ENCODE peak calls at places on chromosomes 13 and 19, in seven cellular contexts. F, Y, I, B, T, G and Q are unnamed samples.

GRCh38 chr13:30745917-30746686 is 10.8 kb downstream of the ALOX5AP start:
- DNase-seq in F (no peak), Y (no peak), I (peak), B (peak), T (no peak), G (no peak), Q (no peak)

GRCh38 chr19:990119-990571 is 6.0 kb downstream of the WDR18 start:
- DNase-seq in F (no peak), Y (no peak), I (no peak), B (no peak), T (no peak), G (no peak), Q (no peak)

GRCh38 chr19:31943305-31943704 is 402.1 kb upstream of the ZNF507 start:
- DNase-seq in F (no peak), Y (no peak), I (peak), B (no peak), T (no peak), G (no peak), Q (no peak)

GRCh38 chr19:5949792-5950305 is 28.1 kb downstream of the RANBP3 start:
- DNase-seq in F (no peak), Y (no peak), I (no peak), B (no peak), T (no peak), G (no peak), Q (no peak)

GRCh38 chr13:110651271-110651670 is 35.9 kb downstream of the NAXD start:
- DNase-seq in F (no peak), Y (no peak), I (no peak), B (no peak), T (no peak), G (no peak), Q (no peak)

GRCh38 chr19:6825076-6825774 is 52.7 kb downstream of the VAV1 start:
- DNase-seq in F (no peak), Y (no peak), I (no peak), B (no peak), T (no peak), G (no peak), Q (no peak)

GRCh38 chr13:25069911-25070310 is 26.0 kb upstream of the PABPC3 start:
- DNase-seq in F (no peak), Y (no peak), I (no peak), B (no peak), T (no peak), G (no peak), Q (no peak)

GRCh38 chr13:113061796-113062425 is 43.7 kb upstream of the F7 start:
- DNase-seq in F (no peak), Y (no peak), I (no peak), B (no peak), T (no peak), G (no peak), Q (no peak)

GRCh38 chr13:109096101-109096500 is 466.7 kb downstream of the MYO16 start:
- DNase-seq in F (no peak), Y (no peak), I (no peak), B (no peak), T (no peak), G (no peak), Q (no peak)

GRCh38 chr13:112733661-112734379 is 44.0 kb downstream of the ATP11A start:
- DNase-seq in F (no peak), Y (no peak), I (peak), B (no peak), T (no peak), G (peak), Q (no peak)

GRCh38 chr13:20331419-20331818 is 99.3 kb upstream of the GJB6 start:
- DNase-seq in F (no peak), Y (no peak), I (no peak), B (no peak), T (no peak), G (no peak), Q (no peak)

GRCh38 chr13:25966086-25966485 is 85.7 kb downstream of the SHISA2 start:
- DNase-seq in F (no peak), Y (no peak), I (no peak), B (no peak), T (no peak), G (no peak), Q (no peak)

GRCh38 chr13:112209266-112209665 is 142.3 kb downstream of the SOX1 start:
- DNase-seq in F (no peak), Y (no peak), I (no peak), B (no peak), T (no peak), G (no peak), Q (no peak)

DNA sequence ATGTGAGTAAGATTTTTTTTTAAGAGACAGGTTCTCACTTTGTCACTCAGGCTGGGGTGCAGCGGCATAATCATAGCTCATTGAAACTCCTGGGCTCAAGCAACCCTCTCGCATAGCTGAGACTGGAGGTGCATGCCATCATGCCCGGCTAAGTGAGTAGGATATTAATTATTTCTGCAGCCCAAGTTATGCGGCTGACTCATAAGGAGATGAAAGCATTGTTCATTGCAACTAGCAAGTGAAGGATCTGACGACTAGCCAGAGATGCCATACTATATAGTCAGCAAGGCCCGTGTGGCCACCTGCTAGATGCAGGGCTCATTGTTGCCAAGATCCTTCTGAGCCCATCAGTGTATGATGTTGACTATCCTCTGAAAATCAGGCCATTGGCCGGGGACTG is 45.2 kb downstream of the ABCC4 start:
- DNase-seq in F (peak), Y (no peak), I (no peak), B (peak), T (no peak), G (no peak), Q (peak)
- TF ChIP-seq SIN3A in F (peak), Y (no peak), I (no peak), B (no peak), T (no peak), G (no peak), Q (no peak)

GRCh38 chr19:2233601-2234280 is 2.4 kb downstream of the PLEKHJ1 start:
- DNase-seq in F (no peak), Y (no peak), I (no peak), B (no peak), T (no peak), G (no peak), Q (no peak)

GRCh38 chr19:2235026-2235395 is 1.1 kb downstream of the PLEKHJ1 start:
- DNase-seq in F (no peak), Y (no peak), I (no peak), B (no peak), T (no peak), G (no peak), Q (no peak)

GRCh38 chr19:2237051-2237868 is 636 bp downstream of the SF3A2 start:
- DNase-seq in F (no peak), Y (no peak), I (no peak), B (no peak), T (no peak), G (no peak), Q (no peak)

GRCh38 chr19:2236285-2237050 is at the start of the genes PLEKHJ1 and SF3A2:
- DNase-seq in F (peak), Y (peak), I (peak), B (peak), T (peak), G (peak), Q (peak)

DNA sequence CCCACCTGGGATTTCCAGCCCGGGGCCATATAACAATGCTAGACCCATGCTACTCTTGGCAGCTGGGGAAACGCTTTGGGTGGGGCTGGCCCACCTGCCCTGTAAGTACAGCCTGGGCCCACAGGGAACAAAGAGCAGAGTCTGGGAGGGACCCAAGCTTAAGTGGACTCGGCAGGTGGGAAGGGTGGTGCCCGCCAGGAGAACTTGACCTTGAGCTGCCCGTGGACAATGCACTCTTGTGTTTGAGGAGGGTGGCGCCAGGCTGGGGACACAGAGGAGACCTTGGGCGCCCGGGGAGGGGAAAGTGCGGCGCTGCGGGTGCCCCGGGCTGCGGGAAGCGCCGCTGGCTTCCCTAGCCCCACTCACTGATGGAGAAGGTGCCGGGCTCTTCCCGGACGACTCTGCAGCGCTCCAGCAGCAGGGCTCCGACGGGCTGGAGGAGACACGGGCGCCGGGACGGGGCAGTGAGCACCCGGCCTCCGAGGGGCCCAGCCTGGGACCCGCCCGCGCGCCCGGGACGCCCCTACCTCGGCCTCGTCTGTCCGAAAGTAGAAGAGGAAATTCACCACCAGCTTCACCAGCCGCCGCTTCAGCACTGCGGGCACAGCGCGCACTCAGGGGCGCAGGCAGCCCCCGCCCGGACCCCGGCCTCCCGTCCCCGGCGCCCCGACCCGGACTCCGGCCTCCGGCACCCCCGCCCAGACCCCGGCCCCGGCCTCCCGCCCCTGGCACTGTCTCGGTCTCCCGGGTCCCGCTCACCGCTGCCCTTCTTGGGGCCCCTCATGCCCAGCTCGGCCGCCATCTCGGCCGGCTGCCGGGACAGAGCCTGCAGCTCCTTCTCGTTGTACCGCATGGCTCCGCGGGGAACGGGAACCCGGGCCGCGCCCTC is 489 bp downstream of the PLEKHJ1 start:
- DNase-seq in F (no peak), Y (no peak), I (peak), B (peak), T (no peak), G (no peak), Q (no peak)
- TF ChIP-seq SIN3A in F (no peak), Y (no peak), I (no peak), B (peak), T (no peak), G (peak), Q (no peak)

GRCh38 chr13:91133941-91134772 is 213.3 kb upstream of the MIR17HG start:
- DNase-seq in F (peak), Y (no peak), I (peak), B (peak), T (no peak), G (peak), Q (peak)
- TF ChIP-seq SIN3A in F (no peak), Y (no peak), I (no peak), B (no peak), T (no peak), G (no peak), Q (no peak)

GRCh38 chr19:54517483-54517882 is 14.9 kb downstream of the LAIR2 start:
- DNase-seq in F (no peak), Y (no peak), I (no peak), B (peak), T (no peak), G (peak), Q (peak)

GRCh38 chr19:54518844-54519243 is 16.2 kb downstream of the LAIR2 start:
- DNase-seq in F (no peak), Y (peak), I (no peak), B (peak), T (no peak), G (peak), Q (peak)

GRCh38 chr19:54515156-54515555 is 12.5 kb downstream of the LAIR2 start:
- DNase-seq in F (no peak), Y (no peak), I (no peak), B (no peak), T (no peak), G (no peak), Q (no peak)
- TF ChIP-seq SIN3A in F (no peak), Y (no peak), I (no peak), B (no peak), T (no peak), G (no peak), Q (no peak)

DNA sequence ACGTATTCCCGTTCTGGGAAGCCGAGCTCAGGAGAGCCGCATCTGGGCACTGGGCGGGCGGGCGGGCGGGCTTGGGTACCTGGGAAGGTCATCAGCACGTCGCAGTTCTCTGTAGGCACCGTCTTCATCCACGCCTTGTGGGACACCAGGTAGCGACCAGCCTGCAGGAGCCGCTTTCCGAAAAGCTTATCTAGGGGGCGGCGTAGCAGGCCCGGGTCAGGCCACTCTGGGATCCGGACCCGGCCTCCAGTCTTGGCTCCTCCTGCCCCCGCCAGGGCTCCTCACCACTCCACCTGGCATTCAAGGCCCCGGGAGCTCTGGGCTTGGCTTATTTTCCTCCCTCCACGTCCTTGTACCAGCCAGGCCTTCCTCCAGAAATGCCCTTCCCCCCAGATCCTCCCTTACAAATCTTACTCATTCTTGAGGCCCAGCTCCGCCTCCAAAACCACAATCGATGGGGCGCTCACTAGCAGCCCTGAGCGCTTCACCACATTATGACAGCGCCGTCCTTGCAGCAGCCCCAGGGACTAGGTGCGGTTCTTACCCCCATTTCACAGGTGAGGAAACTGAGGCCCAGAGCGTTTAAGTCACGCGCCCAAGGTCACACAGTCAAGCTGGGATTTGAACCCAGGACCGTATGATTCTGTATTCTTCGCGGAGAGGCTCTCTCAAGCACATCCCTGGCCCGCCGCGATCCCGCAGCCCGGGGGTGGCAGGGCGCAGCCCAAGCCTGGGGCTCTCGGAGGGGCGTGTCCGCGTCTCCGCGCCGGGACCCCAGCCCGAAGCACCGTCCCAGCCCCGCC is 843 bp downstream of the ANO8 start:
- DNase-seq in F (peak), Y (peak), I (no peak), B (no peak), T (no peak), G (peak), Q (no peak)
- TF ChIP-seq SIN3A in F (no peak), Y (no peak), I (peak), B (no peak), T (no peak), G (peak), Q (no peak)

GRCh38 chr19:51873097-51873496 is 14.7 kb downstream of the ZNF577 start:
- DNase-seq in F (no peak), Y (no peak), I (no peak), B (no peak), T (no peak), G (no peak), Q (no peak)
- TF ChIP-seq SIN3A in F (no peak), Y (no peak), I (no peak), B (no peak), T (no peak), G (no peak), Q (no peak)

GRCh38 chr19:27742041-27742440 is 1470.9 kb downstream of the UQCRFS1 start:
- DNase-seq in F (no peak), Y (no peak), I (no peak), B (no peak), T (no peak), G (no peak), Q (no peak)
- TF ChIP-seq SIN3A in F (no peak), Y (no peak), I (no peak), B (no peak), T (no peak), G (no peak), Q (no peak)

DNA sequence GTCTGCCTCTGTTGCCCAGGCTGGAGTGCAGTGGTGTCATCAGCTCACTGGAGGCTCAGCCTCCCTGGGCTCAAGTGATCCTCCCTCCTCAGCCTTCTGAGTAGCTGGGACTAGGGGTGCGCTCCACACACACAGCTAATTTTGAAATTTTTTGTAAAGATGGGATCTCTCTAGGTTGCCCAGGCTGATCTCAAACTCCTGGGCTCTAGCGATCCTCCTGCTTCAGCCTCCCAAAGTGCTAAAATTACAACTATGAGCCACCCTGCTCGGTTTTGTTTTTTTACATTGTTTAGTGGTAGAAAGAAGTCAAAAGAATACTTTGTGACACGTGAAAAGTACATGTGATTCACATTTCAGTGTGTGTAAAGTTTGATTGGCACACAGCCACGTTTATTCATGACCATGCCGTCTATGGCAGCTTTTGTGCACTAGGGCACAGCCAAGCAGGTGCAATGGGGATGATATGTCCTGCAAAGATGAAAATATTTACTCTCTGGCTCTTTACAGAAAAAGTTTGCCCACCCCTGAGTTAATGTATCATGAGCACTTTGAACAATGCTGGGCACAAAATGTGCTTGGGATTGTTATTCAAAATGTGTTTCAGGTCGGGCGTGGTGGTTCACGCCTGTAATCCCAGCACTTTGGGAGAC is 16.2 kb upstream of the NFIC start:
- DNase-seq in F (no peak), Y (no peak), I (no peak), B (peak), T (no peak), G (no peak), Q (no peak)
- TF ChIP-seq SIN3A in F (no peak), Y (no peak), I (no peak), B (no peak), T (no peak), G (no peak), Q (no peak)